ENCODE peak calls at places on chromosomes 4 and X, in four cellular contexts. U, F, Q and Y are unnamed samples.

GRCh38 chrX:100368167-100368566 is 41.9 kb downstream of the PCDH19 start:
- DNase-seq in F (no peak), Q (no peak), U (peak), Y (no peak)

GRCh38 chr4:4338632-4339031 is 48.3 kb upstream of the NSG1 start:
- DNase-seq in Q (no peak), U (no peak), F (no peak), Y (no peak)

GRCh38 chrX:42151808-42152207 is 228.5 kb upstream of the CASK start:
- DNase-seq in F (no peak), Q (no peak), U (no peak), Y (no peak)

GRCh38 chr4:142579483-142579882 is 266.6 kb downstream of the INPP4B start:
- DNase-seq in F (no peak), U (no peak), Q (no peak), Y (no peak)

GRCh38 chrX:153769158-153769864 is 5.3 kb downstream of the PLXNB3 start:
- DNase-seq in U (no peak), Q (no peak), F (no peak), Y (no peak)

GRCh38 chr4:5757091-5757490 is 46.1 kb downstream of the EVC start:
- DNase-seq in Q (no peak), F (no peak), U (no peak), Y (no peak)

GRCh38 chrX:45172890-45173289 is 27.8 kb downstream of the DIPK2B start:
- DNase-seq in Q (no peak), F (no peak), U (no peak), Y (no peak)

GRCh38 chr4:169707958-169708643 is 49.6 kb downstream of the HPF1 start:
- DNase-seq in Q (no peak), U (no peak), F (no peak), Y (no peak)

GRCh38 chrX:93985621-93986020 is 311.6 kb downstream of the FAM133A start:
- DNase-seq in Q (no peak), F (no peak), U (no peak), Y (no peak)

GRCh38 chr4:153269223-153269990 is 65.2 kb downstream of the TRIM2 start:
- DNase-seq in F (no peak), U (no peak), Q (no peak), Y (no peak)

GRCh38 chr4:23382880-23383279 is 507.0 kb downstream of the PPARGC1A start:
- DNase-seq in U (no peak), Q (no peak), F (no peak), Y (no peak)

GRCh38 chr4:17313194-17313593 is 198.7 kb downstream of the QDPR start:
- DNase-seq in F (no peak), Q (no peak), U (no peak), Y (peak)

GRCh38 chr4:6916587-6917444 is 7.2 kb downstream of the TBC1D14 start:
- DNase-seq in U (peak), Q (no peak), F (peak), Y (no peak)

GRCh38 chrX:13937370-13938052 is 92.2 kb downstream of the GEMIN8 start:
- DNase-seq in U (no peak), Q (peak), F (no peak), Y (no peak)

GRCh38 chrX:2370436-2370835 is 130.3 kb downstream of the DHRSX start:
- DNase-seq in Q (peak), F (no peak), U (no peak), Y (no peak)

GRCh38 chrX:153934473-153935325 is at the start of gene NAA10:
- DNase-seq in U (peak), Q (no peak), F (peak), Y (peak)

GRCh38 chr4:82948647-82949204 is 48.2 kb downstream of the THAP9 start:
- DNase-seq in U (no peak), Q (peak), F (no peak), Y (no peak)

GRCh38 chrX:117510453-117510852 is 606.2 kb downstream of the KLHL13 start:
- DNase-seq in U (no peak), F (no peak), Q (no peak), Y (no peak)